ENCODE peak calls at places on chromosome 22, in five cellular contexts. D is SK-N-SH, X is HepG2, K is GM12878, M is K562. W is an unnamed sample.

GRCh38 chr22:32207971-32208480 is 3.2 kb upstream of the RFPL2 start:
- DNase-seq in D (no peak), X (no peak), K (no peak), M (no peak), W (no peak)

GRCh38 chr22:29702025-29702930 is 17.5 kb upstream of the CABP7 start:
- DNase-seq in D (peak), X (no peak), K (no peak), M (no peak), W (no peak)

GRCh38 chr22:27554841-27555456 is 246.6 kb downstream of the MN1 start:
- DNase-seq in D (no peak), X (no peak), K (no peak), M (no peak), W (no peak)

GRCh38 chr22:45099961-45100360 is 63.8 kb upstream of the NUP50 start:
- DNase-seq in D (no peak), X (no peak), K (no peak), M (no peak), W (no peak)

GRCh38 chr22:18975434-18976196 is 39.5 kb upstream of the PRODH start:
- DNase-seq in D (no peak), X (no peak), K (no peak), M (no peak), W (no peak)

GRCh38 chr22:45246060-45246985 is 5.6 kb upstream of the KIAA0930 start:
- DNase-seq in D (peak), X (peak), K (no peak), M (no peak), W (peak)

GRCh38 chr22:23574877-23575276 is 5.2 kb downstream of the IGLL1 start:
- DNase-seq in D (no peak), X (no peak), K (no peak), M (no peak), W (no peak)

GRCh38 chr22:43375951-43376455 is 32.8 kb upstream of the SCUBE1 start:
- DNase-seq in D (no peak), X (no peak), K (no peak), M (no peak), W (no peak)

GRCh38 chr22:44847892-44848291 is 95.5 kb downstream of the ARHGAP8 start:
- DNase-seq in D (no peak), X (no peak), K (no peak), M (no peak), W (no peak)

GRCh38 chr22:31586137-31586920 is 75.7 kb downstream of the PISD start:
- DNase-seq in D (no peak), X (peak), K (no peak), M (no peak), W (no peak)

GRCh38 chr22:44046485-44047141 is 22.5 kb downstream of the PARVB start:
- DNase-seq in D (no peak), X (no peak), K (no peak), M (peak), W (no peak)

GRCh38 chr22:21650823-21651520 is 8.9 kb downstream of the SDF2L1 start:
- DNase-seq in D (no peak), X (no peak), K (no peak), M (no peak), W (no peak)

GRCh38 chr22:43230983-43231723 is 44.2 kb upstream of the TTLL12 start:
- DNase-seq in D (peak), X (peak), K (no peak), M (peak), W (peak)

GRCh38 chr22:39365406-39365782 is 15.6 kb downstream of the SYNGR1 start:
- DNase-seq in D (no peak), X (no peak), K (no peak), M (no peak), W (no peak)

GRCh38 chr22:28442264-28442950 is 237.2 kb downstream of the TTC28 start:
- DNase-seq in D (peak), X (peak), K (no peak), M (peak), W (peak)

GRCh38 chr22:23556026-23556620 is 24.0 kb downstream of the IGLL1 start:
- DNase-seq in D (no peak), X (no peak), K (no peak), M (no peak), W (no peak)

GRCh38 chr22:32482708-32483107 is 8.1 kb downstream of the FBXO7 start:
- DNase-seq in D (no peak), X (no peak), K (peak), M (no peak), W (no peak)

GRCh38 chr22:49237703-49238102 is 590.0 kb downstream of the BRD1 start:
- DNase-seq in D (no peak), X (no peak), K (no peak), M (no peak), W (no peak)

GRCh38 chr22:29344137-29344536 is 28.6 kb upstream of the RASL10A start:
- DNase-seq in D (peak), X (peak), K (no peak), M (no peak), W (peak)

GRCh38 chr22:19708323-19709011 is 5.8 kb upstream of the SEPTIN5 start:
- DNase-seq in D (peak), X (no peak), K (no peak), M (no peak), W (no peak)

GRCh38 chr22:40329021-40329456 is 17.3 kb upstream of the ADSL start:
- DNase-seq in D (no peak), X (no peak), K (no peak), M (peak), W (no peak)

GRCh38 chr22:49213731-49214352 is 613.8 kb downstream of the BRD1 start:
- DNase-seq in D (no peak), X (no peak), K (no peak), M (no peak), W (no peak)

GRCh38 chr22:47102648-47103047 is 340.2 kb downstream of the TBC1D22A start:
- DNase-seq in D (no peak), X (peak), K (no peak), M (no peak), W (no peak)

GRCh38 chr22:46072981-46073682 is 77.2 kb upstream of the PPARA start:
- DNase-seq in D (no peak), X (no peak), K (no peak), M (no peak), W (no peak)

GRCh38 chr22:22348127-22348814 is 103.7 kb downstream of the VPREB1 start:
- DNase-seq in D (no peak), X (peak), K (no peak), M (no peak), W (peak)

GRCh38 chr22:49934144-49934890 is 15.9 kb downstream of the CRELD2 start:
- DNase-seq in D (peak), X (no peak), K (no peak), M (peak), W (no peak)

GRCh38 chr22:44188316-44188715 is 7.6 kb downstream of the PARVG start:
- DNase-seq in D (no peak), X (no peak), K (no peak), M (no peak), W (no peak)

GRCh38 chr22:45966320-45966891 is 10.6 kb downstream of the WNT7B start:
- DNase-seq in D (no peak), X (no peak), K (no peak), M (no peak), W (no peak)

GRCh38 chr22:47067911-47068654 is 305.6 kb downstream of the TBC1D22A start:
- DNase-seq in D (no peak), X (no peak), K (no peak), M (no peak), W (no peak)

GRCh38 chr22:25213221-25213620 is 6.2 kb upstream of the CRYBB2 start:
- DNase-seq in D (no peak), X (no peak), K (no peak), M (no peak), W (no peak)

GRCh38 chr22:25216230-25216629 is 3.2 kb upstream of the CRYBB2 start:
- DNase-seq in D (no peak), X (no peak), K (no peak), M (no peak), W (no peak)

GRCh38 chr22:25208743-25209505 is 9.3 kb downstream of the CRYBB3 start:
- DNase-seq in D (no peak), X (no peak), K (no peak), M (no peak), W (no peak)

GRCh38 chr22:25210831-25211230 is 8.6 kb upstream of the CRYBB2 start:
- DNase-seq in D (no peak), X (no peak), K (no peak), M (no peak), W (no peak)

GRCh38 chr22:25212337-25212736 is 7.1 kb upstream of the CRYBB2 start:
- DNase-seq in D (no peak), X (no peak), K (no peak), M (no peak), W (no peak)
- TF ChIP-seq JUND in D (no peak), X (no peak), K (no peak), M (no peak), W (no peak)

GRCh38 chr22:17977371-17977770 is 47.0 kb downstream of the MICAL3 start:
- DNase-seq in D (no peak), X (no peak), K (no peak), M (no peak), W (no peak)

GRCh38 chr22:17974087-17974486 is 50.3 kb downstream of the MICAL3 start:
- DNase-seq in D (no peak), X (no peak), K (no peak), M (no peak), W (no peak)

GRCh38 chr22:17973217-17973616 is 51.1 kb downstream of the MICAL3 start:
- DNase-seq in D (no peak), X (no peak), K (no peak), M (no peak), W (no peak)

GRCh38 chr22:17972385-17973181 is 51.8 kb downstream of the MICAL3 start:
- DNase-seq in D (no peak), X (peak), K (no peak), M (no peak), W (no peak)

DNA sequence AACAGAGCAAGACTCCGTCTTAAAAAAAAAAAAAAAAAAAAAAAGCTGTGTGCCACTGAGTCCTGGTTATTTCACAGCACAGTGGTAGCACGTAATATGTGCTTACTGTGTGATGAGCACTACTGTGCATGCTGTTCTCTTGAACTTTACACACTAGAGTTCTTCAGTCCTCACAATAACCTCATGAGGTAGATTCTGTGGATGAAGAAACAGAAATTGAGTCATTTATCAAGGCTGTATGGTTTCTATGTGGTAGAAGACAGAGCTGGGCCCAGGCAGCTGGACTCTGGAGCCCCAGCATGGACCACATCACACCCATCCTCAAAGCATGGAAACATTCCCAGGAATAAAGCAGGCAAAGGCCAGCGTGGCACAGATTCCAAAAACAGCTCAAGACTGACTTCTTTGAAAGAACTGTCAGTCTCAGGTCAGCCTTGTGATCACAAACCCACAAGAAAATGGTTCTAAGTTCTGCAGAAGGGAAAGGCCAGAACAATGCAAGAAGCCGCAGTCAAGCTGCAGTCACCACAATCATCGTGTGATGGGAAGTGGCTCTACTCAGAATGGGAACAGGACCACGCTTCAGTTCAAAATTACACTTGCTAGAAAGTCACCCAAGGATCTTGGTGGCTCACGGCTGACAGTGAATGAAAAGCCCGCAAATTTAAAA is 49.5 kb downstream of the MICAL3 start:
- DNase-seq in D (no peak), X (no peak), K (peak), M (no peak), W (no peak)
- TF ChIP-seq ZBTB33 in D (no peak), X (no peak), K (no peak), M (no peak), W (no peak)

GRCh38 chr22:41381329-41382097 is at the start of gene TEF:
- DNase-seq in D (peak), X (peak), K (peak), M (peak), W (peak)

GRCh38 chr22:41380993-41381328 is 781 bp upstream of the TEF start:
- DNase-seq in D (no peak), X (peak), K (no peak), M (no peak), W (peak)

GRCh38 chr22:41382098-41382578 is 396 bp downstream of the TEF start:
- DNase-seq in D (peak), X (no peak), K (no peak), M (peak), W (no peak)

GRCh38 chr22:41382610-41383009 is 868 bp downstream of the TEF start:
- DNase-seq in D (no peak), X (no peak), K (no peak), M (no peak), W (no peak)

GRCh38 chr22:41383085-41383484 is 1.3 kb downstream of the TEF start:
- DNase-seq in D (no peak), X (no peak), K (no peak), M (no peak), W (no peak)
- H3K9ac ChIP-seq in D (no peak), X (peak), K (no peak), M (no peak), W (peak)

GRCh38 chr22:37545703-37546435 is 14.4 kb upstream of the CDC42EP1 start:
- DNase-seq in D (no peak), X (peak), K (no peak), M (peak), W (no peak)
- TF ChIP-seq JUND in D (no peak), X (peak), K (no peak), M (no peak), W (no peak)

GRCh38 chr22:42214625-42215415 is 55.6 kb downstream of the TCF20 start:
- DNase-seq in D (no peak), X (no peak), K (no peak), M (no peak), W (no peak)
- TF ChIP-seq ZBTB33 in D (no peak), X (no peak), K (no peak), M (no peak), W (no peak)

GRCh38 chr22:17785185-17786184 is 11.2 kb upstream of the BID start:
- DNase-seq in D (no peak), X (peak), K (no peak), M (peak), W (peak)
- H3K9ac ChIP-seq in D (no peak), X (no peak), K (no peak), M (no peak), W (no peak)

DNA sequence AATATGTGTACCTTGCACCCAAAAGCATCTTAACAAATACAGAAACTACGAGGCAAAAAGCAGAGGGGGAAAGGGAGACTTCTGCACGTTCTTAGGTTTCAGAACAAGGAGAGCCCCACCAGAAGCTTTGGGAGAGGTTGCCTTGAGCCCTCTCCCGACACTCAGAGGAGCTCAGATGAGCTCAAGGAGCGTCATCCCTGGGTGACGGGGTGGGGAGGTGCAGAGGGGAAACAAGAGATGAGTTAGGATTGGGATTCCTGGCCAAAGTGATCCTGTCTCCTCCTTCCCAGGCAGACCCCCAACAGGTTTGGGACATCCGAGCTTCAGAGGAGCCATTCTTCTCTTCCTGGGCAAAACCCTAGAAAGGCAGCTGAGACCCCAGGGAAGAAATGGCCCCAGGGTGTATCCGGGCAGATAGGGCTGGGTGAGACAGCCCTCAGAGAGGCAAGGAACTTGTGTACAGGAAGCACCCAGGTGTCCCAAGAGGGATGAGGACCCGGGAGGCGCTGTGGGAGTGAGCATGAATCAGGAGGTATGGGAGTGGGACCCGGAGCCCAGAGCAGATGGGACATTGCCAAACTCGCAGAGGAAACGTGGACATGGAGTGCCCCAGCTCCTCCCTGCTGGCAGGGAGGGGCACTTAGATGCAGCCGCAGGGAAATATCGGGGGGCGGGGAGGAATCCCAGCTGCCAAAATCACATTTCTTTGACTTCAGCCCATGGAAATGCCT is 12.5 kb downstream of the C1QTNF6 start:
- DNase-seq in D (peak), X (no peak), K (no peak), M (no peak), W (no peak)
- TF ChIP-seq JUND in D (no peak), X (no peak), K (no peak), M (no peak), W (no peak)

GRCh38 chr22:17777717-17778044 is 3.4 kb upstream of the BID start:
- DNase-seq in D (no peak), X (no peak), K (no peak), M (no peak), W (no peak)

GRCh38 chr22:17774928-17775675 is 833 bp upstream of the BID start:
- DNase-seq in D (no peak), X (no peak), K (no peak), M (no peak), W (no peak)

GRCh38 chr22:17775781-17776470 is 1.7 kb upstream of the BID start:
- DNase-seq in D (no peak), X (no peak), K (no peak), M (no peak), W (no peak)

GRCh38 chr22:17778412-17778976 is 4.2 kb upstream of the BID start:
- DNase-seq in D (no peak), X (no peak), K (no peak), M (no peak), W (no peak)

DNA sequence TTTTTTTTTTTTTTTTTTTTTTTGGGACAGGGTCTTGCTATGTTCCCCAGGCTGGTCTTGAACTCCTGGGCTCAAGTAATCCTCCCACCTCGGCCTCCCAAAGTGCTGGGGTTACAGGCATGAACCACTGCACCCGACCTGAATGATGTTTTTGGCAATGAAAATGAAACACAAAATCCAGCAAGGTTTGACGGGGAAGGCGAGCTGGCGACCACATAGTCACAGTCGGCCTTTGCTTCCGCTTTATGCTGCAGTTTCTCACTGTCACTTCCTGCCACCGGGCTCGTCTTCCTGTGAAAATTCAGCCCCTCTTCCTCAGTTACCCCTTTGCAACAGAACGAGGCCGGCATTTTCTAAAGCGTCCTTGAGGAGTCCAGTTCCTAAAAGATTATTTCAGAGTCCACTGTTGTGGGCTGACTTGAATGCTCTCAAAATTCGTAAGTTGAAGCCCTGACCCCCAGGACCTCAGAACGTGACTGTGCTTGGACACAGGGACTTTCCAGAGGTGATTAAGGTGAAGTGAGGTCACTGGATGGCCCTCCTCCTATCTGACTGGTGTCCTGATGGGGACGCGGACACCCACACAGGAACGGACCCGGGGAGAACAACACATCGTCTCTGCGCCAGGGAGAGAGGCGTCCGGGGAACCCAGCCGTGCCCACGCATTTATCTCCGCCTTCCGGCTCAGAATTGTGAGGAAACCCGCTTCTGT is 2.9 kb upstream of the BID start:
- DNase-seq in D (no peak), X (peak), K (peak), M (peak), W (no peak)
- TF ChIP-seq ZBTB33 in D (no peak), X (no peak), K (no peak), M (no peak), W (no peak)